ENCODE peak calls at places on chromosomes 1 and 21, in ten cellular contexts. One of them, this sample, is unnamed.

GRCh38 chr1:95068956-95069710 is 3.6 kb downstream of the ALG14 start:
- DNase-seq in effector memory CD4-positive, alpha-beta T cell: no peak
- DNase-seq in CD8-positive, alpha-beta T cell: no peak
- DNase-seq in lower lobe of right lung: no peak
- DNase-seq in MM.1S: no peak
- DNase-seq in fibroblast of lung: no peak
- DNase-seq in mucosa of descending colon: peak; percentile 43
- DNase-seq in PC-9: no peak
- DNase-seq in IMR-90: no peak
- DNase-seq in cardiac muscle cell: no peak
- DNase-seq in this sample: no peak

GRCh38 chr1:166952002-166952746 is 23.2 kb downstream of the ILDR2 start:
- DNase-seq in effector memory CD4-positive, alpha-beta T cell: no peak
- DNase-seq in CD8-positive, alpha-beta T cell: no peak
- DNase-seq in lower lobe of right lung: no peak
- DNase-seq in MM.1S: no peak
- DNase-seq in fibroblast of lung: peak; percentile 94
- DNase-seq in mucosa of descending colon: peak; percentile 17
- DNase-seq in PC-9: peak; percentile 41
- DNase-seq in IMR-90: peak; percentile 48
- DNase-seq in cardiac muscle cell: no peak
- DNase-seq in this sample: no peak

GRCh38 chr1:244837597-244838258 is 2.3 kb downstream of the COX20 start:
- DNase-seq in effector memory CD4-positive, alpha-beta T cell: no peak
- DNase-seq in CD8-positive, alpha-beta T cell: no peak
- DNase-seq in lower lobe of right lung: no peak
- DNase-seq in MM.1S: no peak
- DNase-seq in fibroblast of lung: peak; percentile 14
- DNase-seq in mucosa of descending colon: no peak
- DNase-seq in PC-9: no peak
- DNase-seq in IMR-90: no peak
- DNase-seq in cardiac muscle cell: no peak
- DNase-seq in this sample: no peak

GRCh38 chr1:184027751-184028682 is 9.5 kb downstream of the COLGALT2 start:
- DNase-seq in effector memory CD4-positive, alpha-beta T cell: no peak
- DNase-seq in CD8-positive, alpha-beta T cell: no peak
- DNase-seq in lower lobe of right lung: no peak
- DNase-seq in MM.1S: no peak
- DNase-seq in fibroblast of lung: peak; percentile 37
- DNase-seq in mucosa of descending colon: no peak
- DNase-seq in PC-9: no peak
- DNase-seq in IMR-90: no peak
- DNase-seq in cardiac muscle cell: no peak
- DNase-seq in this sample: no peak

GRCh38 chr1:14017531-14017961 is 317.6 kb downstream of the PRDM2 start:
- DNase-seq in effector memory CD4-positive, alpha-beta T cell: no peak
- DNase-seq in CD8-positive, alpha-beta T cell: no peak
- DNase-seq in lower lobe of right lung: no peak
- DNase-seq in MM.1S: no peak
- DNase-seq in fibroblast of lung: no peak
- DNase-seq in mucosa of descending colon: peak; percentile 40
- DNase-seq in PC-9: no peak
- DNase-seq in IMR-90: no peak
- DNase-seq in cardiac muscle cell: no peak
- DNase-seq in this sample: no peak

GRCh38 chr1:34166191-34167090 is 1.4 kb upstream of the CSMD2 start:
- DNase-seq in effector memory CD4-positive, alpha-beta T cell: no peak
- DNase-seq in CD8-positive, alpha-beta T cell: no peak
- DNase-seq in lower lobe of right lung: no peak
- DNase-seq in MM.1S: no peak
- DNase-seq in fibroblast of lung: peak; percentile 44
- DNase-seq in mucosa of descending colon: no peak
- DNase-seq in PC-9: no peak
- DNase-seq in IMR-90: no peak
- DNase-seq in cardiac muscle cell: no peak
- DNase-seq in this sample: no peak

GRCh38 chr1:181159451-181160151 is 71.1 kb downstream of the IER5 start:
- DNase-seq in effector memory CD4-positive, alpha-beta T cell: peak; percentile 47
- DNase-seq in CD8-positive, alpha-beta T cell: peak; percentile 44
- DNase-seq in lower lobe of right lung: no peak
- DNase-seq in MM.1S: peak; percentile 83
- DNase-seq in fibroblast of lung: peak; percentile 84
- DNase-seq in mucosa of descending colon: peak; percentile 79
- DNase-seq in PC-9: peak; percentile 66
- DNase-seq in IMR-90: peak; percentile 55
- DNase-seq in cardiac muscle cell: no peak
- DNase-seq in this sample: no peak

GRCh38 chr1:201275266-201275666 is 8.0 kb upstream of the PKP1 start:
- DNase-seq in effector memory CD4-positive, alpha-beta T cell: no peak
- DNase-seq in CD8-positive, alpha-beta T cell: no peak
- DNase-seq in lower lobe of right lung: no peak
- DNase-seq in MM.1S: no peak
- DNase-seq in fibroblast of lung: peak; percentile 87
- DNase-seq in mucosa of descending colon: peak; percentile 77
- DNase-seq in PC-9: peak; percentile 98
- DNase-seq in IMR-90: peak; percentile 43
- DNase-seq in cardiac muscle cell: no peak
- DNase-seq in this sample: no peak

GRCh38 chr1:90717356-90717664 is 208 bp upstream of the BARHL2 start:
- DNase-seq in effector memory CD4-positive, alpha-beta T cell: no peak
- DNase-seq in CD8-positive, alpha-beta T cell: no peak
- DNase-seq in lower lobe of right lung: no peak
- DNase-seq in MM.1S: no peak
- DNase-seq in fibroblast of lung: no peak
- DNase-seq in mucosa of descending colon: no peak
- DNase-seq in PC-9: no peak
- DNase-seq in IMR-90: no peak
- DNase-seq in cardiac muscle cell: no peak
- DNase-seq in this sample: no peak

GRCh38 chr1:90716552-90717355 is at the start of gene BARHL2:
- DNase-seq in effector memory CD4-positive, alpha-beta T cell: no peak
- DNase-seq in CD8-positive, alpha-beta T cell: no peak
- DNase-seq in lower lobe of right lung: no peak
- DNase-seq in MM.1S: no peak
- DNase-seq in fibroblast of lung: no peak
- DNase-seq in mucosa of descending colon: no peak
- DNase-seq in PC-9: no peak
- DNase-seq in IMR-90: no peak
- DNase-seq in cardiac muscle cell: no peak
- DNase-seq in this sample: no peak

GRCh38 chr1:90716243-90716551 is 905 bp downstream of the BARHL2 start:
- DNase-seq in effector memory CD4-positive, alpha-beta T cell: no peak
- DNase-seq in CD8-positive, alpha-beta T cell: no peak
- DNase-seq in lower lobe of right lung: no peak
- DNase-seq in MM.1S: no peak
- DNase-seq in fibroblast of lung: no peak
- DNase-seq in mucosa of descending colon: no peak
- DNase-seq in PC-9: no peak
- DNase-seq in IMR-90: no peak
- DNase-seq in cardiac muscle cell: no peak
- DNase-seq in this sample: no peak

GRCh38 chr1:90718411-90719320 is 1.6 kb upstream of the BARHL2 start:
- DNase-seq in effector memory CD4-positive, alpha-beta T cell: no peak
- DNase-seq in CD8-positive, alpha-beta T cell: no peak
- DNase-seq in lower lobe of right lung: no peak
- DNase-seq in MM.1S: no peak
- DNase-seq in fibroblast of lung: no peak
- DNase-seq in mucosa of descending colon: no peak
- DNase-seq in PC-9: no peak
- DNase-seq in IMR-90: no peak
- DNase-seq in cardiac muscle cell: no peak
- DNase-seq in this sample: no peak

DNA sequence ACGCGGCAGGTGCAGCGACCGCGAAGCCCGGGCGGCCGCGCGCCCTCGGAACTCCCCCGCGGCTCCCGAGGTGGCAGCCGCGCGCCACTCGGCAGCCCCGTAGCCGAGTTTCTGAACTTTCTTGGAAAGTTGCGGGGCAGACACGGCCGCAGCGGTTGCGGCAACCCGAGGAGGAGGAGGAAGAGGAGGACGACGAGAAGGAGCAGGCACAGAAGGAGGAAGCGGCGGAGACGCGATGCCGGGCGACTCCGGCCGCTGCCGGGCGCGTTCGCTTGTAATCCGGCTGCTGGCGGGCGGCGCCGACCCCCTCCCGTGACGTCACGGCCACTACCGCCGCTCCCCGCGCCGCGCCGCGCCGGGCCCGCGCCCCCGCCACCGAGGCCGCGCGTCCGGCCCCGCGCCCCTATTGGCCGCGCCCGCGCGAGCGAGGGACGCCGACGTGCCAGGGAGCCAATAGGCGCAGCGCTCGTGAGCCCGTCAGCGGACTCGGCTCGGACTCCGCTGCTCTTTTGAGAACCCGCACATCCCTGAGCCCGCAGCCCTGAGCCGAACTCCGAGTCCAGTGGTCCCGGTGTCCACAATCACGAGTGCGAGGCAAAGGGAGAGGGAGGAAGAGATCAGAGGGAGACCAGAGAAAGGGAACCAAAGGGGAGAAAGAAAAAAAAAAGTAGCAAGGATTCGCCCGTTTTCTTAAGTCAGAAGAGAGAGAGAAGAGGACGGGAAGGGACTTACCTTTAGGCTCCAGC is 736 bp upstream of the BARHL2 start:
- DNase-seq in effector memory CD4-positive, alpha-beta T cell: no peak
- DNase-seq in CD8-positive, alpha-beta T cell: no peak
- DNase-seq in lower lobe of right lung: no peak
- DNase-seq in MM.1S: no peak
- DNase-seq in fibroblast of lung: no peak
- DNase-seq in mucosa of descending colon: peak; percentile 47
- DNase-seq in PC-9: no peak
- DNase-seq in IMR-90: peak; percentile 5
- DNase-seq in cardiac muscle cell: peak; percentile 73
- DNase-seq in this sample: no peak
- H3K9me3 ChIP-seq in effector memory CD4-positive, alpha-beta T cell: peaks cover 15% of the 10 kb centered on the region
- H3K9me3 ChIP-seq in CD8-positive, alpha-beta T cell: peaks cover 5% of the 10 kb centered on the region
- H3K9me3 ChIP-seq in lower lobe of right lung: no peaks in the 10 kb centered on the region
- H3K9me3 ChIP-seq in MM.1S: no peaks in the 10 kb centered on the region
- H3K9me3 ChIP-seq in fibroblast of lung: no peaks in the 10 kb centered on the region
- H3K9me3 ChIP-seq in mucosa of descending colon: no peaks in the 10 kb centered on the region
- H3K9me3 ChIP-seq in PC-9: no peaks in the 10 kb centered on the region
- H3K9me3 ChIP-seq in IMR-90: peaks cover 11% of the 10 kb centered on the region
- H3K9me3 ChIP-seq in cardiac muscle cell: no peaks in the 10 kb centered on the region
- H3K9me3 ChIP-seq in this sample: no peaks in the 10 kb centered on the region

GRCh38 chr1:151815716-151816327 is 10.6 kb upstream of the LINGO4 start:
- DNase-seq in effector memory CD4-positive, alpha-beta T cell: peak; percentile 62
- DNase-seq in CD8-positive, alpha-beta T cell: peak; percentile 42
- DNase-seq in lower lobe of right lung: no peak
- DNase-seq in MM.1S: peak; percentile 92
- DNase-seq in fibroblast of lung: no peak
- DNase-seq in mucosa of descending colon: no peak
- DNase-seq in PC-9: no peak
- DNase-seq in IMR-90: no peak
- DNase-seq in cardiac muscle cell: no peak
- DNase-seq in this sample: no peak

GRCh38 chr1:151816548-151816947 is 11.3 kb upstream of the LINGO4 start:
- DNase-seq in effector memory CD4-positive, alpha-beta T cell: no peak
- DNase-seq in CD8-positive, alpha-beta T cell: no peak
- DNase-seq in lower lobe of right lung: no peak
- DNase-seq in MM.1S: no peak
- DNase-seq in fibroblast of lung: no peak
- DNase-seq in mucosa of descending colon: no peak
- DNase-seq in PC-9: no peak
- DNase-seq in IMR-90: no peak
- DNase-seq in cardiac muscle cell: no peak
- DNase-seq in this sample: no peak

GRCh38 chr1:151819227-151819835 is 12.3 kb downstream of the RORC start:
- DNase-seq in effector memory CD4-positive, alpha-beta T cell: no peak
- DNase-seq in CD8-positive, alpha-beta T cell: no peak
- DNase-seq in lower lobe of right lung: no peak
- DNase-seq in MM.1S: no peak
- DNase-seq in fibroblast of lung: no peak
- DNase-seq in mucosa of descending colon: no peak
- DNase-seq in PC-9: peak; percentile 22
- DNase-seq in IMR-90: no peak
- DNase-seq in cardiac muscle cell: no peak
- DNase-seq in this sample: no peak

GRCh38 chr1:151814971-151815545 is 9.8 kb upstream of the LINGO4 start:
- DNase-seq in effector memory CD4-positive, alpha-beta T cell: no peak
- DNase-seq in CD8-positive, alpha-beta T cell: no peak
- DNase-seq in lower lobe of right lung: no peak
- DNase-seq in MM.1S: no peak
- DNase-seq in fibroblast of lung: no peak
- DNase-seq in mucosa of descending colon: no peak
- DNase-seq in PC-9: no peak
- DNase-seq in IMR-90: no peak
- DNase-seq in cardiac muscle cell: no peak
- DNase-seq in this sample: no peak

DNA sequence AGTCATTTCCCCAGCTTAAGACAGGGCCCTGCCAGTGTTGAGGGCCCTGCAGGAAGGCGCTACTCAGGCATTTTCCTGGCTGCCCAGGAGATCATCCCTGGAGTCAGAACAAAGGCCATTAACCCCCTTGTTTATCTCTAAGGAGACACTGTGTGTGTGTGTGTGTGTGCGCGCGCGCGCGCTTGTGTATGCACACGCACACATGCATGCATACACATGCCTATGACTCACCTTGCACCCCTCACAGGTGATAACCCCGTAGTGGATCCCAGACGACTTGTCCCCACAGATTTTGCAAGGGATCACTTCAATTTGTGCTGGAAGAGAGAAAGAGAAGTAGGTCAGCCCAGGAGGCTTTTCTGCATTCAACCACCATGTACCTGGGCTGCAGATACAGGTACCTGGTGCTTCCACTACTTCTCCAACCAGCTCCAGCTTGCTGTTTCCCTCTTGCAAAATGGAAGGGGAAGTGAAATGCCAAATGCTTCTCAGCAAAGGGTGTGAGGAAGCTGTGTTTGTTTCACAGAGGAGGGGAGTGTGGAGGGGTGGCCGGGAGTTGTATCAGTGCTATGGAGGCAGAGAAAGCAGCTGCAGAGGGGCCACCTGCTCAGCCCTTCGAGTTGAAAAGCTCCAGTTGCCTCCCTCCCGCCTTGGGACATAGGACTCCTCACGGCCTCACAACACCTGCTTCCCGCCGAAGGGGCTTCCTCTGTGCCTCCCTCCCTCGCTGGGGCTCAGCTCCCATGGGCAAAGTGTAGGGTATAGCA is 11.9 kb upstream of the LINGO4 start:
- DNase-seq in effector memory CD4-positive, alpha-beta T cell: no peak
- DNase-seq in CD8-positive, alpha-beta T cell: no peak
- DNase-seq in lower lobe of right lung: no peak
- DNase-seq in MM.1S: no peak
- DNase-seq in fibroblast of lung: no peak
- DNase-seq in mucosa of descending colon: no peak
- DNase-seq in PC-9: peak; percentile 11
- DNase-seq in IMR-90: no peak
- DNase-seq in cardiac muscle cell: no peak
- DNase-seq in this sample: no peak
- H3K4me1 ChIP-seq in effector memory CD4-positive, alpha-beta T cell: peaks cover 85% of the 10 kb centered on the region
- H3K4me1 ChIP-seq in CD8-positive, alpha-beta T cell: peaks cover 43% of the 10 kb centered on the region
- H3K4me1 ChIP-seq in lower lobe of right lung: peaks cover 8% of the 10 kb centered on the region
- H3K4me1 ChIP-seq in MM.1S: peaks cover 54% of the 10 kb centered on the region
- H3K4me1 ChIP-seq in fibroblast of lung: no peaks in the 10 kb centered on the region
- H3K4me1 ChIP-seq in mucosa of descending colon: no peaks in the 10 kb centered on the region
- H3K4me1 ChIP-seq in PC-9: peaks cover 20% of the 10 kb centered on the region
- H3K4me1 ChIP-seq in IMR-90: no peaks in the 10 kb centered on the region
- H3K4me1 ChIP-seq in cardiac muscle cell: peaks cover 3% of the 10 kb centered on the region
- H3K4me1 ChIP-seq in this sample: peaks cover 26% of the 10 kb centered on the region

GRCh38 chr21:10575311-10575667 is 53.9 kb downstream of the TPTE start:
- DNase-seq in effector memory CD4-positive, alpha-beta T cell: no peak
- DNase-seq in CD8-positive, alpha-beta T cell: no peak
- DNase-seq in lower lobe of right lung: no peak
- DNase-seq in MM.1S: no peak
- DNase-seq in fibroblast of lung: no peak
- DNase-seq in mucosa of descending colon: no peak
- DNase-seq in PC-9: no peak
- DNase-seq in IMR-90: no peak
- DNase-seq in cardiac muscle cell: no peak
- DNase-seq in this sample: no peak
- H3K9me3 ChIP-seq in effector memory CD4-positive, alpha-beta T cell: peaks cover 11% of the 10 kb centered on the region
- H3K9me3 ChIP-seq in CD8-positive, alpha-beta T cell: peaks cover 8% of the 10 kb centered on the region
- H3K9me3 ChIP-seq in lower lobe of right lung: peaks cover 61% of the 10 kb centered on the region
- H3K9me3 ChIP-seq in MM.1S: no peaks in the 10 kb centered on the region
- H3K9me3 ChIP-seq in fibroblast of lung: no peaks in the 10 kb centered on the region
- H3K9me3 ChIP-seq in mucosa of descending colon: peaks cover 84% of the 10 kb centered on the region
- H3K9me3 ChIP-seq in PC-9: no peaks in the 10 kb centered on the region
- H3K9me3 ChIP-seq in IMR-90: peaks cover 20% of the 10 kb centered on the region
- H3K9me3 ChIP-seq in cardiac muscle cell: peaks cover 18% of the 10 kb centered on the region
- H3K9me3 ChIP-seq in this sample: peaks cover 55% of the 10 kb centered on the region

DNA sequence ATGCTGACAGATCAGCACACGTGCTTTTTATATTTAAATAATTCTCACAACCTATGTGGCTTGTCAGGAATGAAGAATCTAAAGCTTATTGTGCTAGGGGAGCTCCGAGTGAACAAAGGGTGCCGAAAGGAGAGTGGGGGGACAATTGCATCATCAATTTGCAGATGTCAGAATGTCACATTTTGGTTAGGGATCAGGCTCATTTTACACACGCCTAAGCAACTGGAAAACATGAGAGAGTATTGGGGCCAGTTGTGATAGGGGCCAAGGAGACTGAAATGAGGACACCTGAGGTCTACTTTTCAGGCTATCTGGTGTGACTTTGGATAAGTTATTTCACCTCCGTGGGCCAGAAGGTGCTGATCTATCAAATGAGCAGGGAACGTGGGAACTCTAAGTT is 31.8 kb downstream of the RUNX1 start:
- DNase-seq in effector memory CD4-positive, alpha-beta T cell: no peak
- DNase-seq in CD8-positive, alpha-beta T cell: no peak
- DNase-seq in lower lobe of right lung: no peak
- DNase-seq in MM.1S: no peak
- DNase-seq in fibroblast of lung: no peak
- DNase-seq in mucosa of descending colon: no peak
- DNase-seq in PC-9: no peak
- DNase-seq in IMR-90: no peak
- DNase-seq in cardiac muscle cell: no peak
- DNase-seq in this sample: no peak
- H3K4me1 ChIP-seq in effector memory CD4-positive, alpha-beta T cell: peaks cover 41% of the 10 kb centered on the region
- H3K4me1 ChIP-seq in CD8-positive, alpha-beta T cell: peaks cover 62% of the 10 kb centered on the region
- H3K4me1 ChIP-seq in lower lobe of right lung: no peaks in the 10 kb centered on the region
- H3K4me1 ChIP-seq in MM.1S: peaks cover 10% of the 10 kb centered on the region
- H3K4me1 ChIP-seq in fibroblast of lung: no peaks in the 10 kb centered on the region
- H3K4me1 ChIP-seq in mucosa of descending colon: peaks cover 33% of the 10 kb centered on the region
- H3K4me1 ChIP-seq in PC-9: peaks cover 45% of the 10 kb centered on the region
- H3K4me1 ChIP-seq in IMR-90: peaks cover 3% of the 10 kb centered on the region
- H3K4me1 ChIP-seq in cardiac muscle cell: peaks cover 6% of the 10 kb centered on the region
- H3K4me1 ChIP-seq in this sample: no peaks in the 10 kb centered on the region